ENCODE peak calls at places on chromosomes 16 and 17, in four cellular contexts. E is GM12878, V is K562, C is HepG2. W is an unnamed sample.

GRCh38 chr17:12907477-12907876 is 110.3 kb downstream of the ELAC2 start:
- DNase-seq in E (no peak), V (no peak), C (no peak), W (no peak)

GRCh38 chr17:44394833-44395232 is 5.4 kb upstream of the ITGA2B start:
- DNase-seq in E (no peak), V (no peak), C (no peak), W (no peak)

GRCh38 chr17:57955183-57955952 is at the start of gene CUEDC1:
- DNase-seq in E (no peak), V (peak; percentile 79), C (no peak), W (peak; percentile 88)

GRCh38 chr16:68563631-68564366 is 24.7 kb downstream of the ZFP90 start:
- DNase-seq in E (no peak), V (no peak), C (no peak), W (no peak)

GRCh38 chr17:45743626-45744326 is 40.3 kb upstream of the CRHR1 start:
- DNase-seq in E (no peak), V (no peak), C (no peak), W (no peak)

GRCh38 chr16:69397821-69398521 is 12.2 kb upstream of the TERF2 start:
- DNase-seq in E (peak; percentile 19), V (no peak), C (peak; percentile 87), W (peak; percentile 62)

GRCh38 chr16:27480761-27481160 is 69.0 kb downstream of the GTF3C1 start:
- DNase-seq in E (no peak), V (no peak), C (no peak), W (no peak)

GRCh38 chr16:10876799-10877341 is at the start of gene CIITA:
- DNase-seq in E (peak; percentile 97), V (no peak), C (no peak), W (no peak)

GRCh38 chr17:77602883-77603640 is 355.4 kb upstream of the TNRC6C start:
- DNase-seq in E (no peak), V (no peak), C (no peak), W (no peak)

GRCh38 chr17:28216032-28216431 is 103.0 kb upstream of the TMEM97 start:
- DNase-seq in E (no peak), V (no peak), C (no peak), W (no peak)

GRCh38 chr16:28597692-28598261 is 927 bp upstream of the SULT1A2 start:
- DNase-seq in E (no peak), V (peak; percentile 73), C (peak; percentile 91), W (peak; percentile 35)

GRCh38 chr16:15765880-15766279 is 90.9 kb downstream of the MYH11 start:
- DNase-seq in E (peak; percentile 74), V (peak; percentile 48), C (peak; percentile 73), W (peak; percentile 58)

DNA sequence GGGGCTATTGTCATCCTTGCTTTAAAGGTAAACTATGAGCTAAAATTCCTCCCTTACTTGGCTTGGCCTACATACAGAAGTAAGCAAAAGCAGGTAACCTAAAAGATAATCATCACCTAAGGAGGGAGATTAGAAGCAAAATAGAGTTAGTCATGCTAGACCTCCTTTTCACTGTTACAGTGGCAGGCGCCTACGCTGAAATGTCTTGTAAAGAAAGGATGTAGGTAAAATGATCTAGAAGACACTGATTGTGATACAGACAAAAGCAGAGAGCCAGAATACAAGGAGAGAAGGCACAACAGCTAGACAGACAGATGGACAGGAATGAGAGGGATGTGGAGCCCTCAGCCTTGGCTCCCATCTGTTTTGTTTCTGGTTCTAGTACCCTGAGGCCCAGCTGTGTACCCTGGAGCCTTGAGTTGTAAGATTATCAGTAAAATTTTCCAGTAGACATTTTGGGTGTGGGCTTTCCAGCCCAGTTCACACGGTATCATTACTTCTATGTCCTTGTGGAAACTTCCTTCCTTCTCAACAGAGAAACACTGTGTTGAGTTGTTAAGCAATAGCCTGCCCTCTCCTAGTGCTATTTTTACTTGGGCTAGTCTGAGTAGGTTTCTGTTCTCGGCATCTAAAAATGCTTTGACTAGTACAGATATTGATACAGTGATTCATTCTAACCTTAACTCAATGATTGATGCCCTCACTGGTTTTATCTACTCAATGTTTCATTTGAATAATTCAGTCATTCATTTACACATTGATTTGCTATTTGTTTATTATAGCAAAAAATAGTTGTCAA is 7.7 kb upstream of the C16orf78 start:
- DNase-seq in E (peak; percentile 67), V (no peak), C (no peak), W (no peak)
- TF ChIP-seq FOXM1 in E (no peak), V (no peak), C (no peak), W (no peak)

GRCh38 chr17:808003-808294 is 25.8 kb downstream of the MRM3 start:
- DNase-seq in E (no peak), V (no peak), C (no peak), W (no peak)

GRCh38 chr17:802901-803881 is 21.0 kb downstream of the MRM3 start:
- DNase-seq in E (no peak), V (no peak), C (no peak), W (no peak)

GRCh38 chr17:804541-805435 is 22.6 kb downstream of the MRM3 start:
- DNase-seq in E (no peak), V (no peak), C (no peak), W (no peak)

GRCh38 chr17:807146-808002 is 25.2 kb downstream of the MRM3 start:
- DNase-seq in E (no peak), V (no peak), C (no peak), W (no peak)

GRCh38 chr17:806346-807145 is 24.4 kb downstream of the MRM3 start:
- DNase-seq in E (no peak), V (no peak), C (no peak), W (no peak)
- TF ChIP-seq TARDBP in E (no peak), V (no peak), C (no peak), W (no peak)

GRCh38 chr16:74987027-74987681 is 2.2 kb upstream of the WDR59 start:
- DNase-seq in E (no peak), V (no peak), C (no peak), W (no peak)

GRCh38 chr16:74990832-74991231 is 5.9 kb upstream of the WDR59 start:
- DNase-seq in E (no peak), V (no peak), C (no peak), W (no peak)

GRCh38 chr16:74995986-74996385 is 2.8 kb upstream of the ZNRF1 start:
- DNase-seq in E (no peak), V (no peak), C (no peak), W (no peak)

GRCh38 chr16:74991268-74991592 is 6.3 kb upstream of the WDR59 start:
- DNase-seq in E (no peak), V (no peak), C (no peak), W (no peak)

DNA sequence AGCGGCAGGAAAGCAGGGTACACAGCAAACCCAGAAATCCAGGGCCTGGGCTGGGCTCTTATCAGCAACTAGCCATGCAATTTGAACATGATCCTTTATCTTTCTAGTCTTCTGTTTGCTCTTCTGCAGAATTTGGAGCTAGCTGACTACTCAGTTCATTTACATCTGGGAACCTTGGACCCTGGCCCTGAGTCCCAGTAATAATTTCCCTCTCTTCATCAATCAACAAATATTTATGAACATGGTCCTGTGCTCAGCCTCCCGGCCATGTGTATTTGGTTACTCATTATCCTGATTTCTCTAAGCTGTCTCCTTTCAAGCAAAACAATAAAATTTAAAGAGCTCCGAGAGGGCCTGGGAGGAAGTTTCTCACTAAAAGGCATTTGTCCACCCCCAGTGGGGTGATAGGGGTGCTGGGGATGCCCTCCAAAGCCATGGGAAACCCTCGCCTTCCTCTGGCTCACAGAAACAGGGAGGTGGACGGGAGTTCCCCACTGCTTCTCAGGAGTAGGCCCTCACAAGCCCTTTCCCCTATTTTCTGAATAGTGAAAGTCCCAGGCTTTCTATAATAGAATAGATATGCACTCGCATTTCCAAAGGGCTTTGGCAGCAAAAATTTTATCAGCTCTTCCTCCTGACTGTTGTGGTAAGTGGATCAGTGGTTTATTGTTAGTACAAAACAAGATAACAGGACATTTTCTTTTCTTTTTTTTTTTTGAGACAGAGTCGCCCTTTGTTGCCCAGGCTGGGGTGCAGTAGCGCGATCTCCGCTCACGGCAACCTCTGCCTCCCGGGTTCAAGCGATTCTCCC is 6.9 kb upstream of the WDR59 start:
- DNase-seq in E (no peak), V (peak; percentile 67), C (peak; percentile 100), W (no peak)
- TF ChIP-seq FOXM1 in E (no peak), V (no peak), C (no peak), W (no peak)

GRCh38 chr16:3038896-3039295 is 2.2 kb upstream of the BICDL2 start:
- DNase-seq in E (no peak), V (no peak), C (no peak), W (no peak)

GRCh38 chr16:3035289-3035971 is 1.3 kb downstream of the BICDL2 start:
- DNase-seq in E (no peak), V (no peak), C (no peak), W (no peak)

GRCh38 chr16:3038256-3038655 is 1.5 kb upstream of the BICDL2 start:
- DNase-seq in E (no peak), V (no peak), C (peak; percentile 33), W (no peak)

GRCh38 chr16:3036726-3037315 is at the start of gene BICDL2:
- DNase-seq in E (no peak), V (no peak), C (no peak), W (no peak)

DNA sequence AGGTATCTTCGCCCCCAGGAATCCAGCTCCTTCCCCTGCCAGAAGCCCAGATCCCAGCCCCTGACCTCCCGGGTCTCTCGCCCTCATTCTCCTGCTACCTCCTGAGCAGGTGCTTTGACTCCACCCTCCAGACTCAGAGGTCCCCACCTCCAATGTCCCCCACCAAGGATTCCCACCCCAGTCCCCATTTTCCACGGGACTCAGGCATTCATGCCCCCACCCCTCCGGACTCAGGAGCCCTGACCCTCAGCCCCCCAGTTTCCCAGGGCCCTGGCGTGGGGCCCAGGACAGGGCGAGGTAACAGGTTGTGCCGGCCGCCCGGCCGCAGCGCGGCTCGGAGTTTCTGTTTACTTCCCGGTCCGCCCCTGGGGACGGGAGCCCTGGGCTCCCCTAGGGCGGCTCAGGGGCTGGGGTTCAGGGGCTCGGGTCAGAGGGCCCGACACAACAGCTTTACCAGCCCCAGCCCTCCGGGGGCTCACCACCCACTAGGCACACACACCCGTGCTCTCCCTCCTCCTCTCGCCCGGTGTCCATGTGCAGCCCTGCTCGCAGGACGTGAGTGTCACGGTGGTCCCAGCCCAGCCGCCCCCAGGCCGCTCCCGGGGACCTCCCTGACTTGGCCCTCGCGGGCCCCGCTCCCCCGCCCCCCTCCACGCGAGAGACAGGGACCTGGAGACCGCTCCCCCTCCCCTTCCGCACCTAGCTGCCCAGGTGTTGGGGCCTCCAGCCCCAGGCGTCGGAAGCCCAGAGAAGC is 595 bp downstream of the BICDL2 start:
- DNase-seq in E (no peak), V (no peak), C (no peak), W (no peak)
- TF ChIP-seq TARDBP in E (no peak), V (no peak), C (no peak), W (no peak)

GRCh38 chr17:5530265-5530782 is 44.0 kb downstream of the MIS12 start:
- DNase-seq in E (no peak), V (no peak), C (no peak), W (no peak)

GRCh38 chr17:5527647-5528250 is 41.4 kb downstream of the MIS12 start:
- DNase-seq in E (no peak), V (no peak), C (no peak), W (no peak)

GRCh38 chr17:5532581-5532980 is 46.2 kb downstream of the MIS12 start:
- DNase-seq in E (no peak), V (no peak), C (no peak), W (no peak)

GRCh38 chr17:5533486-5534315 is 47.3 kb downstream of the MIS12 start:
- DNase-seq in E (no peak), V (no peak), C (no peak), W (no peak)

GRCh38 chr17:5531019-5531418 is 44.7 kb downstream of the MIS12 start:
- DNase-seq in E (no peak), V (no peak), C (no peak), W (no peak)
- TF ChIP-seq FOXM1 in E (no peak), V (no peak), C (no peak), W (no peak)

GRCh38 chr17:61409301-61410099 is 9.9 kb downstream of the TBX2 start:
- DNase-seq in E (no peak), V (peak; percentile 81), C (no peak), W (peak; percentile 47)
- TF ChIP-seq TARDBP in E (no peak), V (no peak), C (no peak), W (no peak)

GRCh38 chr17:66767164-66767933 is 67.6 kb upstream of the CACNG5 start:
- DNase-seq in E (no peak), V (no peak), C (no peak), W (no peak)
- TF ChIP-seq FOXM1 in E (no peak), V (no peak), C (no peak), W (no peak)